ENCODE peak calls at places on chromosome 18, in eight cellular contexts. Z, O, C, H, G, I, P and E are unnamed samples.

GRCh38 chr18:71431689-71432088 is 1112.5 kb downstream of the CBLN2 start:
- DNase-seq in Z (no peak), O (no peak), C (no peak), H (no peak), G (no peak), I (no peak), P (no peak), E (no peak)

GRCh38 chr18:31099490-31100230 is 2.6 kb downstream of the DSC2 start:
- DNase-seq in Z (no peak), O (no peak), C (no peak), H (no peak), G (no peak), I (no peak), P (no peak), E (no peak)

GRCh38 chr18:36594621-36595020 is 234.2 kb downstream of the TPGS2 start:
- DNase-seq in Z (no peak), O (no peak), C (no peak), H (no peak), G (no peak), I (no peak), P (no peak), E (no peak)

GRCh38 chr18:13136689-13137040 is 81.9 kb upstream of the LDLRAD4 start:
- DNase-seq in Z (peak), O (peak), C (no peak), H (peak), G (no peak), I (no peak), P (no peak), E (no peak)

GRCh38 chr18:5884375-5884774 is 10.9 kb downstream of the TMEM200C start:
- DNase-seq in Z (no peak), O (no peak), C (no peak), H (no peak), G (no peak), I (no peak), P (no peak), E (no peak)

GRCh38 chr18:45845410-45845809 is 19.9 kb downstream of the SIGLEC15 start:
- DNase-seq in Z (no peak), O (no peak), C (no peak), H (no peak), G (no peak), I (no peak), P (no peak), E (no peak)

GRCh38 chr18:78642561-78643398 is 336.8 kb upstream of the SALL3 start:
- DNase-seq in Z (no peak), O (no peak), C (no peak), H (no peak), G (no peak), I (no peak), P (no peak), E (no peak)

GRCh38 chr18:5424903-5425302 is 118.9 kb downstream of the EPB41L3 start:
- DNase-seq in Z (peak), O (peak), C (no peak), H (no peak), G (no peak), I (no peak), P (peak), E (no peak)

GRCh38 chr18:70490008-70490933 is 201.4 kb downstream of the SOCS6 start:
- DNase-seq in Z (peak), O (peak), C (peak), H (no peak), G (peak), I (no peak), P (peak), E (no peak)

GRCh38 chr18:38539373-38539772 is 973.8 kb upstream of the CELF4 start:
- DNase-seq in Z (peak), O (no peak), C (no peak), H (no peak), G (no peak), I (no peak), P (no peak), E (no peak)

GRCh38 chr18:56068030-56068671 is 480.2 kb upstream of the TCF4 start:
- DNase-seq in Z (no peak), O (peak), C (no peak), H (no peak), G (no peak), I (no peak), P (no peak), E (no peak)

GRCh38 chr18:32470136-32470712 is 458 bp downstream of the GAREM1 start:
- DNase-seq in Z (peak), O (peak), C (no peak), H (peak), G (no peak), I (no peak), P (no peak), E (no peak)

GRCh38 chr18:54774971-54775665 is 53.2 kb upstream of the RAB27B start:
- DNase-seq in Z (no peak), O (peak), C (no peak), H (no peak), G (no peak), I (no peak), P (no peak), E (no peak)

GRCh38 chr18:67367540-67367939 is 149.0 kb downstream of the DSEL start:
- DNase-seq in Z (no peak), O (no peak), C (no peak), H (no peak), G (no peak), I (no peak), P (no peak), E (no peak)

GRCh38 chr18:34726286-34727004 is 16.3 kb downstream of the DTNA start:
- DNase-seq in Z (peak), O (no peak), C (no peak), H (no peak), G (no peak), I (no peak), P (peak), E (no peak)

GRCh38 chr18:34729264-34729663 is 19.2 kb downstream of the DTNA start:
- DNase-seq in Z (peak), O (peak), C (peak), H (no peak), G (no peak), I (no peak), P (peak), E (no peak)

GRCh38 chr18:34734048-34734447 is 23.9 kb downstream of the DTNA start:
- DNase-seq in Z (no peak), O (no peak), C (no peak), H (no peak), G (no peak), I (no peak), P (peak), E (no peak)

GRCh38 chr18:34730774-34731173 is 20.7 kb downstream of the DTNA start:
- DNase-seq in Z (no peak), O (no peak), C (no peak), H (no peak), G (no peak), I (no peak), P (no peak), E (no peak)

GRCh38 chr18:34729740-34730338 is 19.7 kb downstream of the DTNA start:
- DNase-seq in Z (no peak), O (no peak), C (no peak), H (no peak), G (no peak), I (no peak), P (no peak), E (no peak)
- TF ChIP-seq POLR2AphosphoS5 in Z (no peak), O (no peak), C (no peak), H (no peak), G (no peak), I (no peak), P (no peak), E (no peak)

GRCh38 chr18:77088977-77089795 is 43.4 kb downstream of the MBP start:
- DNase-seq in Z (peak), O (no peak), C (peak), H (no peak), G (no peak), I (no peak), P (no peak), E (no peak)

GRCh38 chr18:77086034-77086433 is 46.5 kb downstream of the MBP start:
- DNase-seq in Z (no peak), O (peak), C (no peak), H (no peak), G (no peak), I (no peak), P (no peak), E (no peak)

GRCh38 chr18:77084757-77085035 is 47.9 kb downstream of the MBP start:
- DNase-seq in Z (no peak), O (no peak), C (no peak), H (no peak), G (no peak), I (no peak), P (no peak), E (no peak)

GRCh38 chr18:77087391-77088141 is 45.0 kb downstream of the MBP start:
- DNase-seq in Z (peak), O (peak), C (no peak), H (peak), G (no peak), I (no peak), P (no peak), E (no peak)

DNA sequence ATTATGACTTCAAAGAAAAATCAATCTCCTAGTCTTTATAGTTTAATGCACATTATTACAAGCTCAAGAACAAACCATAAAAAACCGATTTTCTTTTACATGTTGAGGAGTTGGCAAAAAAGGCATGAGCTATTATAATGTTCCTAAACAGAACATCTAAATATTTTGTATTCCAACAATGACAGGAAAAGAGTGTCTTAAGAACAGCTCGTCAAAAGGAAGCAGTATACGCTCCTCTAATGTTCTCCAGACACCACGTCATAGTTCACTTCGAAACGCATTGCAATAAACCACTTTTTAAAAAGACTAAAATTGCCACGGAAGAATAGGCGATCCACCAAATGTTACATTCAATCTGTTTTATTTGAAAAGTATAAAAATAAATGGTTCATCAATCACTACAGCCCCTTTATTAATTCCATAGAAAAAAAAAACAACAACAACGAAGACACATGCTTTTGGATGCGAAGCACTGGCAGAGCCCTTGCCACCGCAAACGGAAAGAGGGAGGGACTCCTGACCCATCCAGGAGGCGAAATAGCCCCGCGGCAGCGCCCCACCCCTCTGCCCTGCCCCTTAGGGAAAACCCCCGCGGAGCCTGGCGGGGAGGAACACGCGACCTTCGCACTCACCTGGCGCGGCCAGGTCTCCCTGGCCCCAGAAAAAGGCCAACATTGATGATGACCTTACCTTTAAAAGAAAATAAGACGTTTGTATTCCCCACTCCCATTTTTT is 45.8 kb downstream of the MBP start:
- DNase-seq in Z (peak), O (peak), C (no peak), H (no peak), G (no peak), I (no peak), P (no peak), E (no peak)
- TF ChIP-seq EZH2 in Z (no peak), O (no peak), C (no peak), H (no peak), G (no peak), I (no peak), P (no peak), E (no peak)

DNA sequence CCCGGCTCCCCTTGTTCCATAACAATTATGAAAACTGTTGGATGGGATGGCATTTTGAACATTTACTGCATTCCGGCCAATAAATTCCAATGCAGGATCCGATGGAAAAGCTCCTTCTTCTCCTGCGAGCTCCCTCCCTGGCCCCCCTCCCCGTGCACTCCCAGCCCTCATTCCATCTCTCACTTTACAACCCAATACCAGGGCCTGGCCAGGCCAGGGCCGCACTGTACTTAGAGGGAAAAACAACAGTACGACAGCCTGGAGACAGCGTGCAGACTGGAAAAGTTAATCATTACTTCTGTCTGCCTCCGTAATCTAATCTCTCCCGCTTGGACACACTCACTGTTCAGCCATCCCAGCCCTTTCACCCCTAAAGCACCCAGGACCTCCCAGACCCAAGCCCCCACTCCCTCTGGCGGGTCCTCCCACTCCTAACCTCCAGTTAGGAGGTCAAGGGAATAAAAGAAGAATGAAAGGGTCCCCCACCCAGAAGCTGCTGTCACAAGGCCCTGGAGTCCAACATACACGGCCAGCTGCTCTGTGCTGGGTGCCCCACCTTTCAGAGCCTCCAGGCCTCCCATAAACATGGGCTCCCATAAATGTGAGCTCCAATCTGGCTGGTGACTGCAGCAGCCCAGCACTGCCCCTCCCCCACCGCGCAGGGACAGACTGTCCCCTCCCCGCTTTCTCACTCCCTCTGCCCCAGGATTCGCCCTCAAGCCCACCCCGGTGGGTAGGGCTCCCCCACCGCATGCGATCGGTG is 20.6 kb downstream of the SMAD7 start:
- DNase-seq in Z (peak), O (peak), C (no peak), H (no peak), G (no peak), I (no peak), P (peak), E (no peak)
- H3K4me3 ChIP-seq in Z (peak), O (no peak), C (no peak), H (no peak), G (no peak), I (no peak), P (peak), E (no peak)

GRCh38 chr18:68429111-68429510 is 285.8 kb downstream of the TMX3 start:
- DNase-seq in Z (no peak), O (no peak), C (no peak), H (no peak), G (no peak), I (no peak), P (no peak), E (no peak)

GRCh38 chr18:68431111-68431921 is 283.6 kb downstream of the TMX3 start:
- DNase-seq in Z (no peak), O (no peak), C (no peak), H (no peak), G (no peak), I (no peak), P (no peak), E (no peak)

GRCh38 chr18:68428026-68428425 is 286.9 kb downstream of the TMX3 start:
- DNase-seq in Z (no peak), O (peak), C (no peak), H (no peak), G (no peak), I (no peak), P (no peak), E (no peak)

GRCh38 chr18:68428666-68429065 is 286.2 kb downstream of the TMX3 start:
- DNase-seq in Z (no peak), O (no peak), C (no peak), H (no peak), G (no peak), I (no peak), P (no peak), E (no peak)

DNA sequence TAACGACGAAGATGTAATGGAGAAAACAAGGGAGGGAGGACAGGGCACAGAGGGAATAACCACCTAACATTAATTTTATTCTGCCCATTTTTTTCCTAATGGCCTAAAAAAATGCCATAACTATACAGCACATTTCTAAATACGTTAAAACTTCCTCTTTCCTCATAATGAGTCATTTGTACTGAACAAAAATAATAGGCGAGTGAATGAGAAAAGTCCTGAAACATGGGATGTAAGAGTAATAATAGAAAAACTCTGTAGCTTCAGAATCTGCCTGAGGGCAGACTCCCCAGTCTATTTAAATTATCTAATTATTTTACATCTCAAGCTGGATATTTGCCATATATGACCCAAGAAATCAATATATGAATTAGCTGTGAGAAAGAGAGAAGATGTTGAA is 285.1 kb downstream of the TMX3 start:
- DNase-seq in Z (no peak), O (peak), C (no peak), H (no peak), G (no peak), I (no peak), P (no peak), E (no peak)
- TF ChIP-seq POLR2AphosphoS5 in Z (no peak), O (no peak), C (no peak), H (no peak), G (no peak), I (no peak), P (no peak), E (no peak)

DNA sequence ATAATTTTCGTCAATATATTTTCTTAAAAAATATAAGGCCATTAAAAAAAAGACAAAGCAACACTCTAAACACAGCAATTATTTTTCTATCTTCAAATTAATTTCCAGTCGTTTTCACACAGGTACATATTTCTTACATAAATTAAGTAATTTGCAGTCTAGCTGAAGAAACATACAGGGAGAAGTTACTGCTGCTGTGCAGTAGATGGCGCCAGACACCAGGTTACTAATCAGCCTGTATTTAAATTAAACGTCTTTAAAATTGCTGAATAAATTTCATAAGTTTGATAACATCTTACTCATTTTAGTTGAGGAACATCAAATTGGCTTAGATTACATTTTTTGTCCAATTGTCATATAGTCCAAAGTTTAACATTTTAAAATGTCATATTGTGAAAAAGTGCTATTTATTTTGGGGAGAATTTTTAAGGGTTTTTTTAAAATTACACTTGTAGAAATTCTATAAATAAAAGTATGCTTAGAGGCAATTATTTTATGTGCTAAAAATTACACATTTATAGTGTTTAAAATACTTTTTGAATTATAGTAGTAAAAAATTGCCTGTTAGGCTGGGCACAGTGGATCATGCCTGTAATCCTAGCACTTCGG is 88.4 kb downstream of the PMAIP1 start:
- DNase-seq in Z (peak), O (peak), C (peak), H (no peak), G (peak), I (no peak), P (peak), E (peak)
- TF ChIP-seq EZH2 in Z (no peak), O (no peak), C (no peak), H (no peak), G (no peak), I (no peak), P (no peak), E (no peak)

GRCh38 chr18:74796928-74797576 is 199.4 kb downstream of the ZNF407 start:
- DNase-seq in Z (no peak), O (no peak), C (peak), H (no peak), G (peak), I (peak), P (peak), E (no peak)
- H3K4me3 ChIP-seq in Z (no peak), O (no peak), C (no peak), H (no peak), G (no peak), I (peak), P (no peak), E (no peak)